ENCODE peak calls at places on chromosome 5, in four cellular contexts. One of them, this sample, is unnamed.

GRCh38 chr5:39437469-39437868 is 12.7 kb upstream of the DAB2 start:
- DNase-seq in A549: no peak
- DNase-seq in IMR-90: no peak
- DNase-seq in HepG2: peak; percentile 90
- DNase-seq in this sample: no peak

GRCh38 chr5:96963267-96963666 is 27.4 kb downstream of the LNPEP start:
- DNase-seq in A549: no peak
- DNase-seq in HepG2: no peak
- DNase-seq in IMR-90: peak; percentile 82
- DNase-seq in this sample: peak; percentile 71

GRCh38 chr5:106127341-106127781 is 1543.4 kb downstream of the EFNA5 start:
- DNase-seq in A549: no peak
- DNase-seq in IMR-90: peak; percentile 14
- DNase-seq in HepG2: no peak
- DNase-seq in this sample: no peak

GRCh38 chr5:57937025-57937424 is 454.4 kb upstream of the ACTBL2 start:
- DNase-seq in A549: no peak
- DNase-seq in IMR-90: peak; percentile 61
- DNase-seq in HepG2: no peak
- DNase-seq in this sample: no peak

GRCh38 chr5:110625376-110625999 is 101.0 kb downstream of the TMEM232 start:
- DNase-seq in HepG2: peak; percentile 9
- DNase-seq in IMR-90: peak; percentile 52
- DNase-seq in A549: peak; percentile 7
- DNase-seq in this sample: no peak

GRCh38 chr5:43066231-43066798 is 26.2 kb upstream of the ANXA2R start:
- DNase-seq in HepG2: peak; percentile 55
- DNase-seq in IMR-90: peak; percentile 69
- DNase-seq in A549: no peak
- DNase-seq in this sample: peak; percentile 65

GRCh38 chr5:107560377-107560776 is 110.4 kb downstream of the EFNA5 start:
- DNase-seq in HepG2: no peak
- DNase-seq in A549: no peak
- DNase-seq in IMR-90: no peak
- DNase-seq in this sample: no peak

GRCh38 chr5:4083591-4084337 is 488.1 kb downstream of the IRX1 start:
- DNase-seq in A549: no peak
- DNase-seq in HepG2: no peak
- DNase-seq in IMR-90: no peak
- DNase-seq in this sample: no peak

GRCh38 chr5:125536582-125536981 is 790.1 kb upstream of the ZNF608 start:
- DNase-seq in A549: no peak
- DNase-seq in IMR-90: peak; percentile 27
- DNase-seq in HepG2: no peak
- DNase-seq in this sample: no peak

GRCh38 chr5:124654418-124654817 is 92.0 kb downstream of the ZNF608 start:
- DNase-seq in HepG2: no peak
- DNase-seq in IMR-90: no peak
- DNase-seq in A549: no peak
- DNase-seq in this sample: peak; percentile 36

GRCh38 chr5:61330879-61331406 is 1.1 kb upstream of the ZSWIM6 start:
- DNase-seq in HepG2: peak; percentile 31
- DNase-seq in IMR-90: peak; percentile 78
- DNase-seq in A549: peak; percentile 70
- DNase-seq in this sample: peak; percentile 17

GRCh38 chr5:156706631-156707030 is 143.5 kb upstream of the PPP1R2B start:
- DNase-seq in HepG2: no peak
- DNase-seq in A549: no peak
- DNase-seq in IMR-90: no peak
- DNase-seq in this sample: no peak

GRCh38 chr5:2487152-2487763 is 264.2 kb downstream of the IRX2 start:
- DNase-seq in A549: no peak
- DNase-seq in HepG2: no peak
- DNase-seq in IMR-90: no peak
- DNase-seq in this sample: no peak

GRCh38 chr5:107766439-107766838 is 95.7 kb upstream of the EFNA5 start:
- DNase-seq in IMR-90: no peak
- DNase-seq in HepG2: no peak
- DNase-seq in A549: no peak
- DNase-seq in this sample: no peak

GRCh38 chr5:33890633-33891032 is 1.2 kb downstream of the ADAMTS12 start:
- DNase-seq in HepG2: no peak
- DNase-seq in IMR-90: peak; percentile 51
- DNase-seq in A549: peak; percentile 31
- DNase-seq in this sample: no peak

GRCh38 chr5:106865279-106865678 is 805.5 kb downstream of the EFNA5 start:
- DNase-seq in A549: no peak
- DNase-seq in HepG2: no peak
- DNase-seq in IMR-90: no peak
- DNase-seq in this sample: no peak

GRCh38 chr5:81751836-81752643 is 1.1 kb upstream of the SSBP2 start:
- DNase-seq in IMR-90: no peak
- DNase-seq in HepG2: no peak
- DNase-seq in A549: no peak
- DNase-seq in this sample: no peak

GRCh38 chr5:56585466-56585865 is 229.9 kb upstream of the MAP3K1 start:
- DNase-seq in HepG2: no peak
- DNase-seq in A549: no peak
- DNase-seq in IMR-90: peak; percentile 63
- DNase-seq in this sample: no peak

GRCh38 chr5:31434898-31435297 is 97.0 kb downstream of the DROSHA start:
- DNase-seq in IMR-90: no peak
- DNase-seq in A549: no peak
- DNase-seq in HepG2: no peak
- DNase-seq in this sample: no peak

GRCh38 chr5:68683632-68684035 is 410.2 kb upstream of the SLC30A5 start:
- DNase-seq in IMR-90: peak; percentile 95
- DNase-seq in HepG2: no peak
- DNase-seq in A549: peak; percentile 58
- DNase-seq in this sample: no peak

GRCh38 chr5:42718591-42718990 is 38.0 kb upstream of the CCDC152 start:
- DNase-seq in A549: no peak
- DNase-seq in IMR-90: no peak
- DNase-seq in HepG2: no peak
- DNase-seq in this sample: no peak

GRCh38 chr5:5371943-5372342 is 50.5 kb upstream of the ICE1 start:
- DNase-seq in A549: no peak
- DNase-seq in HepG2: no peak
- DNase-seq in IMR-90: no peak
- DNase-seq in this sample: no peak

GRCh38 chr5:176542135-176542595 is 5.0 kb upstream of the RNF44 start:
- DNase-seq in A549: no peak
- DNase-seq in HepG2: no peak
- DNase-seq in IMR-90: no peak
- DNase-seq in this sample: peak; percentile 63

GRCh38 chr5:132069994-132070393 is 3.6 kb upstream of the CSF2 start:
- DNase-seq in HepG2: no peak
- DNase-seq in IMR-90: no peak
- DNase-seq in A549: no peak
- DNase-seq in this sample: no peak

GRCh38 chr5:34455096-34455495 is 201.0 kb upstream of the RAI14 start:
- DNase-seq in A549: no peak
- DNase-seq in IMR-90: no peak
- DNase-seq in HepG2: no peak
- DNase-seq in this sample: no peak

GRCh38 chr5:134174841-134175839 is 1.6 kb downstream of the SKP1 start:
- DNase-seq in A549: no peak
- DNase-seq in HepG2: peak; percentile 34
- DNase-seq in IMR-90: peak; percentile 67
- DNase-seq in this sample: peak; percentile 44

GRCh38 chr5:5755888-5756287 is 333.4 kb downstream of the ICE1 start:
- DNase-seq in HepG2: no peak
- DNase-seq in A549: no peak
- DNase-seq in IMR-90: no peak
- DNase-seq in this sample: no peak

GRCh38 chr5:55533806-55534435 is 843 bp downstream of the PLPP1 start:
- DNase-seq in HepG2: peak; percentile 54
- DNase-seq in A549: peak; percentile 51
- DNase-seq in IMR-90: peak; percentile 48
- DNase-seq in this sample: no peak

GRCh38 chr5:93503598-93504067 is 77.4 kb downstream of the NR2F1-AS1 start:
- DNase-seq in A549: peak; percentile 1
- DNase-seq in IMR-90: peak; percentile 97
- DNase-seq in HepG2: peak; percentile 3
- DNase-seq in this sample: no peak

GRCh38 chr5:163580516-163580915 is 75.1 kb downstream of the MAT2B start:
- DNase-seq in A549: no peak
- DNase-seq in IMR-90: no peak
- DNase-seq in HepG2: no peak
- DNase-seq in this sample: no peak

GRCh38 chr5:171667341-171668096 is 118.1 kb upstream of the SMIM23 start:
- DNase-seq in IMR-90: peak; percentile 72
- DNase-seq in A549: no peak
- DNase-seq in HepG2: no peak
- DNase-seq in this sample: no peak

GRCh38 chr5:11075010-11075860 is 314.2 kb upstream of the DAP start:
- DNase-seq in IMR-90: no peak
- DNase-seq in HepG2: no peak
- DNase-seq in A549: no peak
- DNase-seq in this sample: peak; percentile 35

GRCh38 chr5:127011151-127011550 is 19.2 kb downstream of the MARCHF3 start:
- DNase-seq in A549: no peak
- DNase-seq in IMR-90: peak; percentile 97
- DNase-seq in HepG2: no peak
- DNase-seq in this sample: no peak

GRCh38 chr5:74392698-74393431 is 247.7 kb downstream of the ENC1 start:
- DNase-seq in HepG2: no peak
- DNase-seq in IMR-90: peak; percentile 55
- DNase-seq in A549: no peak
- DNase-seq in this sample: no peak

GRCh38 chr5:147544556-147544955 is 34.7 kb upstream of the DPYSL3 start:
- DNase-seq in HepG2: no peak
- DNase-seq in IMR-90: no peak
- DNase-seq in A549: no peak
- DNase-seq in this sample: no peak

DNA sequence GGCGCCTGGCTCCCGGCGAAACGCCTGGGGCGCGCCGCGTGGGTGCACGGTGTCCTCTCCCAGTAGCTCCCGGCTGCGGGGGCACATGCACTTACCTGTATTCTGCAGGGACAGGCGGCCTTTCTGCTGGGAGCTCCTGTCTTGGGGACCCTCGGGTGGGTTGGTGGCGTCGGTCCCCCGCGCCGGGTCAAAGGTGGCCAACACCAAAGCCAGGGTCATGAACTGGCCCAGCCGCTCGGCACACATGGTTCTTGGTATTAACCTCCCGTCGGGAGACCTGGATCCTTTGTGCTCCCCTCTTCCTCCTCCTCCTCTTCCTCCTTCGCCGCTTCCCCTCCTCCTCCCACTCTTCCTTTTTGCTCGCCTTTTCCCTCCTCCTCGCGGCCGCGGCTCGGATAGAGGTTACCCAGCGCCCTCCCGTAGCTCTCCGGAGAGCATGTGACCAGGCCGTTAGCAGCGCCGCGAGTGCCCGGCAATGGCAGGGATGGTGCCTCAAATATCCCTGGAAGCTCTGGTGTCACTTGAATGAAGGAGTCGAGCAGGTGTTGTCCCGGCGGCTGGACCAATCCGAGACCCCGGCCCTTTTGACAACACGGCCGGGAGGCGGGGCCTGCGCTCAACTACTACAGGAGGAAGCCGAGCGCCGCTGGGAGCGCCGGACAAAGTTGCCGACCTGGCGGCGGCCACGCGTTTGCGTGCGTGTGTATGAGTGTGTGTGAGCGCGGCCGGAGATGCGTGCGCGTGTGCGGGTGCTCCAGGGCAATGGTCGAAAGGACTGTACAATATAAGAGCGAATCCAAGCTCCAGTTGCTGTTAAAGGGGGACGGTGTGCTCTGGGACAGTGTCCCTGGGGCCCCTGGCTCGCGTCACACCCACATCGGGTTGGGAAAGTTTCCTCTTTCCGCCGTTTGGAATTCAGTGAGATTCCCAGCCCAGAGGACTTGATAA is at the start of gene STC2:
- DNase-seq in A549: peak; percentile 97
- DNase-seq in HepG2: peak; percentile 96
- DNase-seq in IMR-90: peak; percentile 94
- DNase-seq in this sample: peak; percentile 87
- TF ChIP-seq MAZ in A549: no peak
- TF ChIP-seq MAZ in HepG2: no peak
- TF ChIP-seq MAZ in IMR-90: no peak
- TF ChIP-seq MAZ in this sample: peak; percentile 34

DNA sequence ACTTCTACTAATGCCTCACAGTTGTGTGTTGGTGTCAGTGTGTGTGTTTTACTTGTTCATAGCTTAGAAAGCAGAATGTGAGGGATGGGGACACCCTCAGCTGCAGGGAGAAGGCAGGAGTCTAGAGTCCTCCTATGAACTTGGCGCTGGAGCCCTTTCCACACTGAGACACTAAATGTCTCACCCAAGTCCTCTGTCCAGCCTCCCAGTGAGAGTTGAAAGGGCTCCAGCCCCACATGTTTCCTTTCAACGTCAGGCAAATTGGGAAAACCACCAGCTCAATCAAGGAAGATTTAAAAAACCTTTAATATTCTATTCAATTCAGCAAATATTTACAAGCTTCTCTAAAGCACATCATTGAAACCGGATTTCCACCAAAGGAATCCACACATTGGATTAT is 167.6 kb upstream of the MSX2 start:
- DNase-seq in A549: no peak
- DNase-seq in IMR-90: peak; percentile 18
- DNase-seq in HepG2: no peak
- DNase-seq in this sample: no peak
- TF ChIP-seq BHLHE40 in A549: no peak
- TF ChIP-seq BHLHE40 in IMR-90: no peak
- TF ChIP-seq BHLHE40 in HepG2: no peak
- TF ChIP-seq BHLHE40 in this sample: no peak

GRCh38 chr5:37738057-37738691 is 101.7 kb downstream of the GDNF start:
- DNase-seq in IMR-90: peak; percentile 93
- DNase-seq in A549: no peak
- DNase-seq in HepG2: peak; percentile 16
- DNase-seq in this sample: no peak
- TF ChIP-seq MAZ in IMR-90: no peak
- TF ChIP-seq MAZ in A549: no peak
- TF ChIP-seq MAZ in HepG2: no peak
- TF ChIP-seq MAZ in this sample: no peak

DNA sequence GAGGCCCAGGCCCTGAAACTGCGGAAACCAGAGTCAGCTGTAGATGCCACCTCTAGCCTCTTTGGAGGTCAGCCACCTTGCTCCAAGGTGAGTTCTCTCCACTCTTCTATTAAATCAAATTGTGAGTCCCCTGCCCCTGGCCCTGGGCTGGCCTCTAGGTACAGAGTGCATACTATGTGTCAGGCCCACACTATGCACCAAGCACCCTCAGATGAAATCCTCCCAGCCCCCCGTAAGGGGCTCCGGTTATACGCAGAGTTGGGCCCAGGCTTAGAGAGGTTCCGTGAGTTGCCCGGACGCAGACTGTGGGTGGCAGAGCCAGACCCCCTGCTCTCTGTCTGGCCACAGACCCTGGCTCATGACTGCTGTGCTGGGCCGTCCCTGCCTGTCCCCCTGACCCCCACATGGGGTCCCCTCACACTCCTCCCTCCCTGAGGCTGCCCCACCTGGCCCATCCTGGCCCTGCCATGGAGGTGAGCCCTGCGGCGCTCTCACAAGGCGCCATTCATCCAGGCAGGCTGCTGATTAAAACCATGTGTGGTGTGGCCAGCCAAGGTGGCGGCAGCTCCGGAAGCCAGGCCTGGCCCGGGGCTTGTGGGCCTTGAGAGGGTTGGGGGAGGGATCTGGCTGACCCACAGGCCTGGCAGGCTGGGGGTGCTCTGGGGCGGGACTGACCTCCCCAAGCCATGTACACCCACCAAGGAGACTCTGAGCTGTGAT is 65.5 kb upstream of the SYNPO start:
- DNase-seq in A549: no peak
- DNase-seq in IMR-90: no peak
- DNase-seq in HepG2: no peak
- DNase-seq in this sample: no peak
- TF ChIP-seq BHLHE40 in A549: no peak
- TF ChIP-seq BHLHE40 in IMR-90: no peak
- TF ChIP-seq BHLHE40 in HepG2: no peak
- TF ChIP-seq BHLHE40 in this sample: no peak

This sample was measured in K562.